ENCODE peak calls at places on chromosomes 1 and 21, in eight cellular contexts. K is body of pancreas; G is endodermal cell; X is ascending aorta; O is CD4-positive, alpha-beta memory T cell; B is psoas muscle; S is colonic mucosa; N is fibroblast of lung. A is an unnamed sample.

GRCh38 chr1:243798726-243799125 is 51.3 kb downstream of the AKT3 start:
- DNase-seq in X (no peak), B (no peak), G (no peak), K (no peak), O (no peak), N (peak; percentile 98), S (no peak), A (peak; percentile 76)

GRCh38 chr1:117143856-117144255 is 22.3 kb upstream of the TRIM45 start:
- DNase-seq in O (no peak), N (peak; percentile 33), X (no peak), G (no peak), S (no peak), K (no peak), B (no peak), A (no peak)

GRCh38 chr1:65791860-65792670 is 630 bp upstream of the PDE4B start:
- DNase-seq in X (no peak), O (peak; percentile 14), K (no peak), S (no peak), B (no peak), N (peak; percentile 31), G (peak; percentile 75), A (no peak)

GRCh38 chr1:225852413-225853119 is 29.6 kb downstream of the TMEM63A start:
- DNase-seq in S (no peak), B (no peak), K (no peak), G (no peak), N (no peak), O (no peak), X (no peak), A (no peak)

GRCh38 chr1:173383341-173383740 is 93.8 kb upstream of the PRDX6 start:
- DNase-seq in B (no peak), G (no peak), N (peak; percentile 80), O (no peak), K (no peak), X (no peak), S (no peak), A (no peak)

GRCh38 chr1:30911061-30911954 is 2.8 kb upstream of the SDC3 start:
- DNase-seq in K (peak; percentile 94), N (peak; percentile 68), S (peak; percentile 91), O (no peak), G (peak; percentile 96), B (peak; percentile 89), X (peak; percentile 92), A (peak; percentile 89)

GRCh38 chr1:30362603-30362990 is 360.8 kb downstream of the MATN1 start:
- DNase-seq in K (no peak), X (no peak), B (no peak), N (no peak), O (no peak), G (no peak), S (no peak), A (no peak)

GRCh38 chr1:241639653-241640148 is 468 bp downstream of the CHML start:
- DNase-seq in K (no peak), G (peak; percentile 84), S (peak; percentile 45), N (peak; percentile 41), X (peak; percentile 70), B (peak; percentile 25), O (peak; percentile 51), A (peak; percentile 56)

GRCh38 chr1:160621633-160622413 is 25.0 kb downstream of the SLAMF1 start:
- DNase-seq in N (no peak), S (no peak), X (no peak), K (no peak), O (no peak), B (no peak), G (no peak), A (no peak)

GRCh38 chr21:31555741-31556191 is 103.7 kb upstream of the SOD1 start:
- DNase-seq in S (no peak), N (no peak), K (no peak), B (no peak), X (no peak), G (peak; percentile 80), O (no peak), A (no peak)

GRCh38 chr1:60461889-60462595 is 388.5 kb upstream of the C1orf87 start:
- DNase-seq in O (no peak), K (no peak), B (no peak), N (no peak), S (no peak), X (no peak), G (no peak), A (no peak)

GRCh38 chr21:14869984-14870840 is 194.6 kb downstream of the NRIP1 start:
- DNase-seq in O (no peak), X (no peak), G (no peak), K (no peak), B (no peak), N (no peak), S (no peak), A (no peak)

GRCh38 chr21:14866859-14867560 is 197.8 kb downstream of the NRIP1 start:
- DNase-seq in G (no peak), N (no peak), X (no peak), S (no peak), B (no peak), K (no peak), O (no peak), A (no peak)

GRCh38 chr21:14863745-14864210 is 201.0 kb downstream of the NRIP1 start:
- DNase-seq in B (no peak), G (no peak), X (no peak), S (no peak), O (no peak), N (peak; percentile 19), K (no peak), A (no peak)

GRCh38 chr21:14862794-14863720 is 201.7 kb downstream of the NRIP1 start:
- DNase-seq in X (no peak), S (no peak), B (no peak), O (no peak), N (no peak), G (no peak), K (peak; percentile 43), A (no peak)

GRCh38 chr21:14864211-14865021 is 200.4 kb downstream of the NRIP1 start:
- DNase-seq in K (peak; percentile 81), S (peak; percentile 79), B (peak; percentile 70), N (peak; percentile 80), X (no peak), G (peak; percentile 87), O (no peak), A (peak; percentile 59)
- H3K27ac ChIP-seq in K (no peak overlapping the region), S (no peak overlapping the region), B (peak overlapping the region; percentile 44), N (no peak overlapping the region), X (no peak overlapping the region), G (peak overlapping the region; percentile 24), O (no peak overlapping the region), A (no peak overlapping the region)

DNA sequence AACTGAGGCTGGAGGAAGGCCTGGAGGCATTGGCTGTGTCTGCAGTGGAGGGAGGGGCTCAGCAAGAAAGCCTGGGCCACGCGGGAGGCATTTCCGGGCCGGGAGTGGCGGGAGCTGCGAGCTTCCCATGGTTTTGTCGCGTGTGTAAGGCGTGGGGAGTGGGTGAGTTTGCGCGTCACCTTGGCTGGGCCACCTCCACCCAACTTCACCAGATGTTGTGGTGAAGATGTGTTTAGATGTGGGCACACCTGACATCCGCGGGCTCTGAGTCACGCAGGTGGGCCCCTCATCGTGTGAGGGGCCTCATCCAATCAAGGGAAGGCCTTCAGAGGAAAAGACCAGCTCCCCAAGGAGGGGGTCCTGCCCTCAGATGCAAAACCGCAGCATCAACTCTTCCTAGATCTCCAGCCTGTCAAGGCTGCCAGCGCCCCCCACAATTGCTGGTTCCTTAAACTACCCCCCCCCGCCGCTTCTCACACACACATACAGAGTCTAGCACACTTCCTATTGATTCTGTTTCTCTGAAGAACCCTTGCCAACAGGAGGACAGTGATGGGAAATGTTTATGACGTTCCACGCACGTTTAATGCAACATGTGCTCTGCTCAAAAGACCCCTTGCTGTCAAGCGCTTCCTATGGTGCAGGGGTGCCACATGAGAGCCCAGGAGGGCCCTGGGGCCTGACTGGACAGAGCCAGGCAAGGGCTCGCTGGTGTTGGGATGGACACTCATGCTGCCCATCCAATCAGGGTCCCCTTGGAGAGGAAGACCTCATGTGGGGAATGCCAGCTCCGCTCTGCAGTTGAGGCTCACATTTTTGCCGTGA is 11.9 kb downstream of the ACTRT2 start:
- DNase-seq in B (no peak), K (no peak), S (no peak), G (peak; percentile 20), O (peak; percentile 82), X (peak; percentile 57), N (no peak), A (no peak)
- H3K9me3 ChIP-seq in B (no peaks in the 10 kb centered on the region), K (no peaks in the 10 kb centered on the region), S (no peaks in the 10 kb centered on the region), G (peaks cover 9% of the 10 kb centered on the region), O (no peaks in the 10 kb centered on the region), X (no peaks in the 10 kb centered on the region), N (no peaks in the 10 kb centered on the region), A (no peaks in the 10 kb centered on the region)

GRCh38 chr1:32341186-32341757 is 5.2 kb upstream of the MARCKSL1 start:
- DNase-seq in S (no peak), B (no peak), G (no peak), K (no peak), X (no peak), N (no peak), O (no peak), A (no peak)

GRCh38 chr1:32342704-32343103 is 6.7 kb upstream of the MARCKSL1 start:
- DNase-seq in B (no peak), X (no peak), O (no peak), S (no peak), G (no peak), K (no peak), N (no peak), A (no peak)

GRCh38 chr1:32349211-32349708 is 13.0 kb downstream of the FAM229A start:
- DNase-seq in O (no peak), X (no peak), K (peak; percentile 30), N (peak; percentile 64), B (peak; percentile 56), G (no peak), S (no peak), A (no peak)

GRCh38 chr1:32346532-32347157 is 10.6 kb upstream of the MARCKSL1 start:
- DNase-seq in K (no peak), O (no peak), N (no peak), G (no peak), S (no peak), X (no peak), B (no peak), A (no peak)

DNA sequence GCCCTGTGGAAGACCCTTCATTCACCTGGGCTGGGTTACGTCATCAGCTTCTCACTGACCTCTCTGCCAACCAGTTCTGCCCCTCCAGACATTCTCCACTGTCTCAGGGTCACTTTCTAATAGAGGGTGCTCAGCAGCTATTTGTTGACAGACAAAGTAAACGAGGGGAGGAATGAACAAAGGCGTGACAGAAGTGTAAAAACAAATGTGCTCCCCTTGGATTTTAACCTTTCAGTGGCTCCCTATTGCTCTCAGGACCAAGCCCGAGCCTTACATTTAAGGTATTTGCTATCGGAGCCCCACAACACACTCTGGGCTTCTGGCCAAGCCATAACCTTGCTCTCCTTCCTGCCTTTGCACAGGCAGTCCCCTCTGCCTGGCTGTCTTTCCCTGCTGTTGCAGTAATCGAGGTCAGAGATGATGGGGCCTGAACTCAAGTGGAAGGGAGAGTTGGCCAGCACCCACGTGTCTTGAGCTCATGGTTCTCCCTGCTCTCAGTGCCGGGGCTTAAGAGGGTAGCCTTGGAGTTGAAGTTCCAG is 9.3 kb upstream of the MARCKSL1 start:
- DNase-seq in X (no peak), G (no peak), N (peak; percentile 56), S (no peak), O (peak; percentile 58), B (no peak), K (peak; percentile 74), A (no peak)
- H3K27ac ChIP-seq in X (no peak overlapping the region), G (no peak overlapping the region), N (no peak overlapping the region), S (no peak overlapping the region), O (no peak overlapping the region), B (no peak overlapping the region), K (no peak overlapping the region), A (no peak overlapping the region)

GRCh38 chr1:4344065-4344753 is 310.2 kb upstream of the AJAP1 start:
- DNase-seq in K (no peak), O (no peak), S (no peak), G (no peak), B (no peak), N (no peak), X (no peak), A (no peak)

GRCh38 chr1:4346141-4346540 is 308.3 kb upstream of the AJAP1 start:
- DNase-seq in B (no peak), K (no peak), G (no peak), S (no peak), O (no peak), N (no peak), X (no peak), A (no peak)

GRCh38 chr1:4345126-4345525 is 309.3 kb upstream of the AJAP1 start:
- DNase-seq in G (no peak), X (no peak), K (no peak), S (no peak), N (no peak), O (no peak), B (no peak), A (no peak)
- H3K9me3 ChIP-seq in G (peaks cover 5% of the 10 kb centered on the region), X (no peaks in the 10 kb centered on the region), K (no peaks in the 10 kb centered on the region), S (no peaks in the 10 kb centered on the region), N (no peaks in the 10 kb centered on the region), O (no peaks in the 10 kb centered on the region), B (no peaks in the 10 kb centered on the region), A (peaks cover 4% of the 10 kb centered on the region)

A was measured in SJSA1.